ENCODE peak calls at places on chromosomes 13 and 19, in six cellular contexts. T is naive thymus-derived CD4-positive, alpha-beta T cell; Y is left ventricle myocardium inferior; A is thoracic aorta; M is CD8-positive, alpha-beta T cell; I is GM23338. O is an unnamed sample.
A peak's percentile ranks its signal among the peaks of the same experiment; 100 is the strongest.

GRCh38 chr13:47858678-47859050 is 142.4 kb downstream of the SUCLA2 start:
- DNase-seq in T (no peak), Y (no peak), A (no peak), M (no peak), I (no peak), O (peak; percentile 80)

GRCh38 chr19:16327131-16327450 is 2.5 kb downstream of the KLF2 start:
- DNase-seq in T (no peak), Y (no peak), A (no peak), M (peak; percentile 49), I (no peak), O (no peak)

GRCh38 chr13:27969073-27969865 is at the start of gene CDX2:
- DNase-seq in T (no peak), Y (no peak), A (no peak), M (no peak), I (peak; percentile 87), O (no peak)

GRCh38 chr13:25901460-25902376 is 150.1 kb downstream of the SHISA2 start:
- DNase-seq in T (peak; percentile 59), Y (no peak), A (no peak), M (peak; percentile 26), I (no peak), O (no peak)

GRCh38 chr13:43804461-43805070 is 17.8 kb upstream of the ENOX1 start:
- DNase-seq in T (peak; percentile 7), Y (no peak), A (no peak), M (peak; percentile 22), I (peak; percentile 80), O (peak; percentile 76)

GRCh38 chr19:57099199-57099661 is 20.6 kb upstream of the USP29 start:
- DNase-seq in T (no peak), Y (peak; percentile 72), A (no peak), M (peak; percentile 36), I (peak; percentile 74), O (peak; percentile 70)

GRCh38 chr13:50198508-50198907 is 183.3 kb downstream of the KCNRG start:
- DNase-seq in T (no peak), Y (no peak), A (no peak), M (no peak), I (no peak), O (peak; percentile 83)

GRCh38 chr19:12828494-12828893 is 5.9 kb downstream of the RTBDN start:
- DNase-seq in T (no peak), Y (no peak), A (no peak), M (no peak), I (peak; percentile 92), O (peak; percentile 49)

GRCh38 chr19:33374406-33374703 is 846 bp downstream of the CEBPG start:
- DNase-seq in T (no peak), Y (no peak), A (no peak), M (no peak), I (no peak), O (peak; percentile 42)

GRCh38 chr19:50276370-50277063 is 52.7 kb downstream of the KCNC3 start:
- DNase-seq in T (no peak), Y (no peak), A (no peak), M (no peak), I (no peak), O (no peak)

GRCh38 chr13:18948012-18948663 is 233.5 kb downstream of the TUBA3C start:
- DNase-seq in T (no peak), Y (no peak), A (no peak), M (no peak), I (no peak), O (no peak)

GRCh38 chr13:41065098-41065497 is 3.8 kb downstream of the WBP4 start:
- DNase-seq in T (no peak), Y (no peak), A (no peak), M (no peak), I (no peak), O (peak; percentile 65)

GRCh38 chr19:5951338-5951861 is 26.5 kb downstream of the RANBP3 start:
- DNase-seq in T (no peak), Y (no peak), A (no peak), M (no peak), I (peak; percentile 63), O (no peak)

GRCh38 chr19:12800873-12801465 is 631 bp downstream of the PRDX2 start:
- DNase-seq in T (no peak), Y (no peak), A (no peak), M (no peak), I (peak; percentile 69), O (peak; percentile 60)

GRCh38 chr19:47152632-47153031 is 22.0 kb downstream of the SAE1 start:
- DNase-seq in T (no peak), Y (no peak), A (no peak), M (no peak), I (no peak), O (no peak)

GRCh38 chr19:46573679-46574522 is 27.2 kb upstream of the CALM3 start:
- DNase-seq in T (no peak), Y (no peak), A (no peak), M (no peak), I (no peak), O (no peak)

GRCh38 chr13:26867451-26868067 is 107.0 kb upstream of the GPR12 start:
- DNase-seq in T (no peak), Y (no peak), A (no peak), M (no peak), I (peak; percentile 39), O (peak; percentile 45)

GRCh38 chr13:76865109-76865508 is 21.1 kb downstream of the KCTD12 start:
- DNase-seq in T (no peak), Y (no peak), A (no peak), M (no peak), I (peak; percentile 4), O (no peak)

GRCh38 chr13:35718084-35718483 is 241.6 kb upstream of the MAB21L1 start:
- DNase-seq in T (no peak), Y (no peak), A (no peak), M (no peak), I (no peak), O (no peak)

GRCh38 chr13:113794086-113794485 is 35.1 kb downstream of the TMEM255B start:
- DNase-seq in T (no peak), Y (no peak), A (no peak), M (no peak), I (no peak), O (no peak)

GRCh38 chr19:17488593-17489391 is 18.5 kb downstream of the SLC27A1 start:
- DNase-seq in T (peak; percentile 26), Y (peak; percentile 59), A (no peak), M (peak; percentile 80), I (peak; percentile 99), O (peak; percentile 38)

GRCh38 chr13:101795025-101795424 is 342.6 kb downstream of the ITGBL1 start:
- DNase-seq in T (no peak), Y (no peak), A (no peak), M (no peak), I (no peak), O (no peak)

GRCh38 chr19:45160870-45161714 is at the start of gene NKPD1:
- DNase-seq in T (no peak), Y (no peak), A (no peak), M (no peak), I (peak; percentile 62), O (no peak)

GRCh38 chr13:36848228-36848982 is 29.4 kb downstream of the RFXAP start:
- DNase-seq in T (no peak), Y (no peak), A (no peak), M (no peak), I (peak; percentile 56), O (no peak)

DNA sequence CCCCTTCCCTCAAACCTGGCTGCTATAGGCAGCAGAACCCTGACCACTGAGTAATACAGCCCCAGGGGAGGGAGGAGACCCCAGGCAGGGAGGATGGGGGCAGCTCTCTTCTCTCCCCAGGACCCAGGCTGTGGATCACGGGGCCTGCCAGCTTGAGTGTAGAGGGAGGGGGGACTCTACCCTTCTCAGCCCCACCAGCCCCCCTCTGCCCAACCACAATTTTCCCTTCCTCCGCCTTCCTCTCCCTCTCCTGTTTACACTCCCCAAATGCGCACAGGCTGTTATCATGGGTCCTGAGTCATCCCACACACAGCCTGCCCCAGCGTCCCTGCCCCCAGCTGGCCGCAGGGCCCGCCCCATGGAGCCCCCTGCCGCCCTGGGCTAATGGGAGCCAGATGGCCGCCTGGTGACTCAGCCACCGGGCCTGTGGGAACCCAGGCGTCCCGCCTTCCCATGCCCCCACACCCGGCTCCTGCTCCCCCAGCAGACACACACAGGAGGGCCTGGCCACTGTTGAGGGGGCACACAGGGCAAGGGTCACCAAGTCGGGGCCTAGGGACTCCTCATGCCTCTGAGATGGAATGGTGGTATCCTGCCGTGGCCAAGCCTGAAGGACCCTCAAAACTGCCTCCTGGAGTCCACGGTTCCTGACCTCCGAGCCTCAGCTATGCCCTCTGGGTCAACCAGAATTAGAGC is 13.6 kb downstream of the CCDC97 start:
- DNase-seq in T (no peak), Y (peak; percentile 62), A (peak; percentile 58), M (peak; percentile 42), I (peak; percentile 37), O (no peak)
- H3K4me1 ChIP-seq in T (peaks cover 26% of the 10 kb centered on the region), Y (peaks cover 77% of the 10 kb centered on the region), A (peaks cover 41% of the 10 kb centered on the region), M (peaks cover 50% of the 10 kb centered on the region), I (peaks cover 52% of the 10 kb centered on the region), O (peaks cover 39% of the 10 kb centered on the region)

GRCh38 chr19:3374369-3375112 is 8.2 kb downstream of the NFIC start:
- DNase-seq in T (no peak), Y (peak; percentile 71), A (no peak), M (no peak), I (no peak), O (no peak)

GRCh38 chr19:3370728-3371591 is 4.6 kb downstream of the NFIC start:
- DNase-seq in T (no peak), Y (no peak), A (no peak), M (no peak), I (no peak), O (no peak)

GRCh38 chr19:3370214-3370720 is 3.9 kb downstream of the NFIC start:
- DNase-seq in T (no peak), Y (no peak), A (no peak), M (no peak), I (peak; percentile 64), O (no peak)

GRCh38 chr19:3373971-3374368 is 7.6 kb downstream of the NFIC start:
- DNase-seq in T (no peak), Y (no peak), A (no peak), M (no peak), I (no peak), O (no peak)

GRCh38 chr19:3372413-3372812 is 6.0 kb downstream of the NFIC start:
- DNase-seq in T (no peak), Y (no peak), A (no peak), M (no peak), I (no peak), O (no peak)
- H3K4me1 ChIP-seq in T (no peaks in the 10 kb centered on the region), Y (peaks cover 85% of the 10 kb centered on the region), A (peaks cover 51% of the 10 kb centered on the region), M (peaks cover 14% of the 10 kb centered on the region), I (peaks cover 12% of the 10 kb centered on the region), O (peaks cover 36% of the 10 kb centered on the region)

GRCh38 chr13:99320693-99321481 is 13.7 kb upstream of the GPR183 start:
- DNase-seq in T (peak; percentile 64), Y (no peak), A (no peak), M (peak; percentile 47), I (no peak), O (no peak)
- H3K4me1 ChIP-seq in T (peaks cover 61% of the 10 kb centered on the region), Y (peaks cover 32% of the 10 kb centered on the region), A (peaks cover 32% of the 10 kb centered on the region), M (peaks cover 59% of the 10 kb centered on the region), I (no peaks in the 10 kb centered on the region), O (peaks cover 29% of the 10 kb centered on the region)

GRCh38 chr19:2631213-2631821 is 71.2 kb downstream of the GNG7 start:
- DNase-seq in T (no peak), Y (no peak), A (no peak), M (no peak), I (no peak), O (peak; percentile 42)

GRCh38 chr19:2636142-2636896 is 66.2 kb downstream of the GNG7 start:
- DNase-seq in T (no peak), Y (no peak), A (no peak), M (no peak), I (no peak), O (no peak)

GRCh38 chr19:2634960-2635359 is 67.5 kb downstream of the GNG7 start:
- DNase-seq in T (no peak), Y (no peak), A (no peak), M (no peak), I (no peak), O (no peak)

GRCh38 chr19:2634228-2634951 is 68.1 kb downstream of the GNG7 start:
- DNase-seq in T (no peak), Y (peak; percentile 70), A (peak; percentile 63), M (no peak), I (no peak), O (peak; percentile 52)

GRCh38 chr19:2633693-2634075 is 68.8 kb downstream of the GNG7 start:
- DNase-seq in T (no peak), Y (no peak), A (no peak), M (no peak), I (no peak), O (no peak)
- H3K4me1 ChIP-seq in T (peaks cover 15% of the 10 kb centered on the region), Y (peaks cover 41% of the 10 kb centered on the region), A (peaks cover 24% of the 10 kb centered on the region), M (peaks cover 37% of the 10 kb centered on the region), I (peaks cover 6% of the 10 kb centered on the region), O (peaks cover 13% of the 10 kb centered on the region)

O was measured in cardiac muscle cell.